ENCODE peak calls at places on chromosome 11, in seven cellular contexts. P is tibial nerve, E is heart right ventricle, X is cardiac fibroblast, B is HepG2, S is IMR-90, Y is Caco-2. O is an unnamed sample.

GRCh38 chr11:86593833-86594232 is 78.6 kb downstream of the ME3 start:
- DNase-seq in P (no peak), E (no peak), X (no peak), B (no peak), S (no peak), Y (no peak), O (no peak)

GRCh38 chr11:47348859-47349258 is 3.6 kb downstream of the MYBPC3 start:
- DNase-seq in P (no peak), E (no peak), X (peak; percentile 40), B (peak; percentile 53), S (peak; percentile 22), Y (peak; percentile 62), O (no peak)

GRCh38 chr11:119671561-119672015 is 57.4 kb downstream of the NECTIN1 start:
- DNase-seq in P (no peak), E (peak; percentile 57), X (peak; percentile 57), B (no peak), S (peak; percentile 55), Y (no peak), O (no peak)

GRCh38 chr11:101127348-101127698 is 2.3 kb downstream of the PGR start:
- DNase-seq in P (no peak), E (peak; percentile 47), X (no peak), B (no peak), S (no peak), Y (peak; percentile 45), O (peak; percentile 51)

GRCh38 chr11:79430280-79430679 is 10.6 kb downstream of the TENM4 start:
- DNase-seq in P (no peak), E (no peak), X (no peak), B (no peak), S (no peak), Y (no peak), O (no peak)

GRCh38 chr11:114011443-114011842 is 36.5 kb downstream of the HTR3A start:
- DNase-seq in P (no peak), E (no peak), X (no peak), B (no peak), S (no peak), Y (no peak), O (no peak)

GRCh38 chr11:536841-537621 is at the start of gene LRRC56:
- DNase-seq in P (peak; percentile 51), E (peak; percentile 80), X (peak; percentile 86), B (peak; percentile 81), S (peak; percentile 77), Y (peak; percentile 92), O (peak; percentile 85)

GRCh38 chr11:77505956-77506355 is 32.1 kb upstream of the PAK1 start:
- DNase-seq in P (no peak), E (no peak), X (no peak), B (no peak), S (no peak), Y (no peak), O (no peak)

GRCh38 chr11:31236052-31236652 is 133.4 kb downstream of the DCDC1 start:
- DNase-seq in P (no peak), E (no peak), X (peak; percentile 30), B (no peak), S (no peak), Y (no peak), O (no peak)

GRCh38 chr11:293852-294661 is 5.1 kb downstream of the PGGHG start:
- DNase-seq in P (no peak), E (peak; percentile 9), X (no peak), B (no peak), S (no peak), Y (peak; percentile 26), O (no peak)

GRCh38 chr11:72832301-72833082 is 18.3 kb downstream of the ATG16L2 start:
- DNase-seq in P (no peak), E (no peak), X (no peak), B (no peak), S (no peak), Y (no peak), O (no peak)

DNA sequence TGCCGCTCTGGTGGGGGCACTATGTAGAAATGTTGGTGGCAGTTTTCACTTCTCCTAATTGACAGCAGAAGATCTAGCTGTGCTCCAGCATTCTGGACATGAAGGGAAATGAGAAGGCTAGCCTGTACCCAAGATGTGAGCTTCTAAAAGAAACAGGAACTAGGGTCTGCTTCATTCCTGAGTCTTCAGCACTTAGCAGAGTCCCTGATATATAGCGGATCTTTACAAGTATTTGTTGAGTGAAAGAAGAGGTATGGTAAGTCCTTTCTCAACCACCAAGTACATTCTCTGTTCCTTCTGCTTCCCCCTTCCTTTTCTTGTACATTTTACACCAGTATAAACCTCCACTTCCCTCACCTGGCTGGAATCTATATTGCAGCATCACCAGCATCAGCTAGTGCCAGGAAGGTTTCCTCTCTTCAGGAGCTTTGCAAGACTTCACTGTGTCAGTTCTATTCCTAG is 408.3 kb upstream of the CADM1 start:
- DNase-seq in P (no peak), E (no peak), X (no peak), B (no peak), S (peak; percentile 25), Y (no peak), O (no peak)
- TF ChIP-seq CTCF in P (no peak), E (peak; percentile 11), X (no peak), B (peak; percentile 22), S (peak; percentile 35), Y (peak; percentile 67), O (no peak)

GRCh38 chr11:20672575-20672974 is 3.2 kb downstream of the NELL1 start:
- DNase-seq in P (no peak), E (no peak), X (peak; percentile 10), B (peak; percentile 18), S (no peak), Y (no peak), O (no peak)
- TF ChIP-seq CTCF in P (peak; percentile 12), E (peak; percentile 27), X (peak; percentile 34), B (peak; percentile 43), S (peak; percentile 9), Y (peak; percentile 40), O (no peak)

GRCh38 chr11:69975822-69976221 is 102.3 kb upstream of the ANO1 start:
- DNase-seq in P (no peak), E (no peak), X (no peak), B (no peak), S (no peak), Y (no peak), O (no peak)
- TF ChIP-seq CTCF in P (no peak), E (no peak), X (no peak), B (no peak), S (no peak), Y (no peak), O (no peak)

GRCh38 chr11:8070417-8071101 is 10.5 kb upstream of the TUB start:
- DNase-seq in P (no peak), E (no peak), X (peak; percentile 72), B (peak; percentile 20), S (peak; percentile 61), Y (no peak), O (no peak)
- TF ChIP-seq CTCF in P (peak; percentile 14), E (peak; percentile 44), X (peak; percentile 22), B (peak; percentile 29), S (peak; percentile 62), Y (peak; percentile 24), O (peak; percentile 22)

DNA sequence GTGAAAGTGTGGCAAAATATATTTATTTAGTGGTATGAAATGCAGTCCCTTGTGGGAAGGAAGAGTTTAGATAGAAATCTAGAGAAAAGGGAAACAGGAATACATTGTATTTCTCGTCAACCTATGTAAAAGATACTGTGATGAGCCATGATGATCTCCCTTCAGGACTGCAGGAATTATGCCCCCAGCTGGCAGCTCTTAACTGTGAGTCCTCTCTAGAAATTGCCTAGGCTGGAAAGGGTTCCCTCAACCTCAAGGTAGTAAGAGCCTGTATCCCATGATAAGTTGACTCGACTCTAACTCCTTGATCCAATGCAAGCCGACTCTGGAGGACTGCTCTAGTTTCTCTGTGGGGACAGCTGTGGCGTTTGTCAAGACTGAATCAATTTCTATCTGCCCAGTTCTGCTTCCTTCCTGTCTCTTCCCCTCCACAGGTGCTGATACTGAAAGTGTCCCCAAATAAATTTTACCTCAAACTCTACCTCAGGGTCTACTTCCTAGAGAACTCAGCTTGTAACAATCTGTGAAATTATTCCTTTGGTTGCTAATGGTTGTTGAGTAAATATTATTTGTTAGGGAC is 897.3 kb downstream of the METTL15 start:
- DNase-seq in P (no peak), E (no peak), X (no peak), B (peak; percentile 2), S (no peak), Y (peak; percentile 26), O (no peak)
- TF ChIP-seq CTCF in P (no peak), E (no peak), X (no peak), B (no peak), S (no peak), Y (no peak), O (no peak)